ENCODE peak calls at places on chromosome 2, in six cellular contexts. K is ovary; T is CD4-positive, alpha-beta T cell; O is activated naive CD4-positive, alpha-beta T cell treated with anti-CD3 and anti-CD28 coated beads, Interleukin-2, amount 10 ng/mL, durations not matched to agents 7 days and 5 days; J is amniotic epithelial cell; D is stimulated activated CD8-positive, alpha-beta memory T cell treated with anti-CD3 and anti-CD28 coated beads, Interleukin-12 subunit alpha, Interleukin-12 subunit beta, amount 100 ng/mL, for 4 hours. U is an unnamed sample.

GRCh38 chr2:178420463-178420990 is 30.4 kb downstream of the PRKRA start:
- DNase-seq in K (no peak), T (no peak), O (no peak), J (no peak), D (no peak), U (no peak)

GRCh38 chr2:27320958-27321543 is 1.8 kb downstream of the MPV17 start:
- DNase-seq in K (peak; percentile 56), T (no peak), O (no peak), J (peak; percentile 96), D (no peak), U (peak; percentile 19)

GRCh38 chr2:184906160-184906559 is 307.8 kb downstream of the ZNF804A start:
- DNase-seq in K (no peak), T (no peak), O (no peak), J (no peak), D (no peak), U (no peak)

GRCh38 chr2:235779444-235779896 is 285.6 kb downstream of the AGAP1 start:
- DNase-seq in K (peak; percentile 80), T (peak; percentile 11), O (peak; percentile 76), J (peak; percentile 60), D (no peak), U (peak; percentile 23)

GRCh38 chr2:205775091-205775876 is 93.0 kb downstream of the NRP2 start:
- DNase-seq in K (no peak), T (no peak), O (no peak), J (peak; percentile 75), D (no peak), U (no peak)

GRCh38 chr2:57373530-57373929 is 673.1 kb upstream of the VRK2 start:
- DNase-seq in K (no peak), T (no peak), O (no peak), J (peak; percentile 76), D (no peak), U (no peak)

GRCh38 chr2:236127010-236127409 is 41.2 kb downstream of the GBX2 start:
- DNase-seq in K (no peak), T (no peak), O (no peak), J (no peak), D (no peak), U (no peak)

GRCh38 chr2:167689444-167689843 is 558.0 kb downstream of the STK39 start:
- DNase-seq in K (no peak), T (no peak), O (no peak), J (no peak), D (no peak), U (no peak)

GRCh38 chr2:99496021-99496420 is 6.2 kb upstream of the REV1 start:
- DNase-seq in K (no peak), T (no peak), O (no peak), J (no peak), D (no peak), U (no peak)

GRCh38 chr2:235244497-235245215 is 249.2 kb upstream of the AGAP1 start:
- DNase-seq in K (no peak), T (no peak), O (no peak), J (peak; percentile 27), D (no peak), U (no peak)

U was measured in Peyer's patch.